ENCODE peak calls at places on chromosomes 11 and 22, in five cellular contexts. M, A, Y, R and J are unnamed samples.
A peak's percentile ranks its signal among the peaks of the same experiment; 100 is the strongest.

GRCh38 chr11:103587951-103588788 is 448.3 kb upstream of the DDI1 start:
- DNase-seq in M (no peak), R (no peak), A (no peak), Y (no peak), J (no peak)

GRCh38 chr11:120566176-120566575 is 54.6 kb downstream of the GRIK4 start:
- DNase-seq in R (no peak), M (peak; percentile 47), A (no peak), Y (peak; percentile 17), J (no peak)

GRCh38 chr22:41286639-41287091 is 678 bp upstream of the RANGAP1 start:
- DNase-seq in M (no peak), A (no peak), Y (peak; percentile 33), R (no peak), J (no peak)

GRCh38 chr11:86070435-86071056 is 1.7 kb upstream of the PICALM start:
- DNase-seq in Y (no peak), R (no peak), M (no peak), A (no peak), J (no peak)

GRCh38 chr22:49460662-49461371 is 366.9 kb downstream of the BRD1 start:
- DNase-seq in Y (no peak), R (no peak), M (no peak), A (no peak), J (no peak)

GRCh38 chr11:68882391-68882790 is 21.2 kb downstream of the MRPL21 start:
- DNase-seq in R (no peak), A (peak; percentile 41), M (no peak), Y (no peak), J (no peak)

GRCh38 chr22:39139933-39140332 is 12.5 kb downstream of the CBX7 start:
- DNase-seq in Y (no peak), A (peak; percentile 11), R (no peak), M (no peak), J (no peak)

GRCh38 chr11:75014129-75014528 is 25.4 kb downstream of the NEU3 start:
- DNase-seq in Y (peak; percentile 79), A (no peak), M (peak; percentile 82), R (peak; percentile 36), J (no peak)

GRCh38 chr11:32400670-32401369 is 34.5 kb downstream of the WT1 start:
- DNase-seq in Y (peak; percentile 75), R (no peak), A (no peak), M (peak; percentile 39), J (no peak)

GRCh38 chr11:96567193-96567592 is 177.4 kb downstream of the JRKL start:
- DNase-seq in M (peak; percentile 37), A (no peak), R (no peak), Y (peak; percentile 42), J (no peak)

GRCh38 chr11:118657238-118657637 is 22.2 kb downstream of the TREH start:
- DNase-seq in R (no peak), Y (no peak), A (no peak), M (no peak), J (no peak)

GRCh38 chr22:48779211-48779643 is 1048.4 kb downstream of the BRD1 start:
- DNase-seq in Y (no peak), A (no peak), R (no peak), M (no peak), J (no peak)

GRCh38 chr11:69215784-69216415 is 60.2 kb downstream of the SMIM38 start:
- DNase-seq in Y (no peak), M (peak; percentile 9), R (no peak), A (no peak), J (no peak)

GRCh38 chr11:132960273-132960672 is 572.0 kb downstream of the OPCML start:
- DNase-seq in A (no peak), M (no peak), R (no peak), Y (no peak), J (no peak)

GRCh38 chr11:26778000-26778757 is 56.3 kb upstream of the SLC5A12 start:
- DNase-seq in R (no peak), M (peak; percentile 61), Y (peak; percentile 41), A (no peak), J (no peak)

GRCh38 chr11:68012843-68013610 is 2.9 kb downstream of the ALDH3B1 start:
- DNase-seq in R (no peak), Y (peak; percentile 98), A (no peak), M (peak; percentile 98), J (no peak)

GRCh38 chr11:2535673-2536439 is 91.0 kb downstream of the KCNQ1 start:
- DNase-seq in R (peak; percentile 20), M (peak; percentile 22), Y (no peak), A (peak; percentile 78), J (no peak)

GRCh38 chr22:40121463-40121862 is 56.3 kb upstream of the TNRC6B start:
- DNase-seq in R (no peak), M (no peak), A (no peak), Y (no peak), J (no peak)

GRCh38 chr11:31813242-31813960 is 2.3 kb upstream of the PAX6 start:
- DNase-seq in Y (no peak), A (no peak), M (no peak), R (no peak), J (no peak)

DNA sequence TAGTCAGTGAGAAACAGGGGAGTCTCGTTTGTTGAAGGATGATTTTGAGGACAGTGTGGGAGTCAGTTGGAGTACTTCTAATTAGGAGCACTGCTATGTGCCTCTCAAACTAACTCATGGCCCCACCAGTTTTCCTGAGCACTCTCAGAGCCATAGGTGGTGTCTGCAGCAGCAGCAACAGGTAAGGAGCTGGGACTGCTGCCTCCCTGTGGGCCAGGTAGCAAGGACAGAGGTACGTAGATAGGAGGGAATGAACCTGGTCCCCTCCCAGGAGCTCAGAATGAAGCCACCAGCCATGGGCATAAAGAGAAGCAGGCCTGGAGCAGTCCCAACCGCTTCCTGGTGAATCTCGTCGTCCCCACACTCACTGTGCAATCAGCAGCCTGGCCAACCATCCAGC is 183.4 kb downstream of the BUD13 start:
- DNase-seq in A (no peak), R (no peak), M (no peak), Y (no peak), J (no peak)
- TF ChIP-seq CTCF in A (no peak), R (no peak), M (no peak), Y (no peak), J (no peak)

DNA sequence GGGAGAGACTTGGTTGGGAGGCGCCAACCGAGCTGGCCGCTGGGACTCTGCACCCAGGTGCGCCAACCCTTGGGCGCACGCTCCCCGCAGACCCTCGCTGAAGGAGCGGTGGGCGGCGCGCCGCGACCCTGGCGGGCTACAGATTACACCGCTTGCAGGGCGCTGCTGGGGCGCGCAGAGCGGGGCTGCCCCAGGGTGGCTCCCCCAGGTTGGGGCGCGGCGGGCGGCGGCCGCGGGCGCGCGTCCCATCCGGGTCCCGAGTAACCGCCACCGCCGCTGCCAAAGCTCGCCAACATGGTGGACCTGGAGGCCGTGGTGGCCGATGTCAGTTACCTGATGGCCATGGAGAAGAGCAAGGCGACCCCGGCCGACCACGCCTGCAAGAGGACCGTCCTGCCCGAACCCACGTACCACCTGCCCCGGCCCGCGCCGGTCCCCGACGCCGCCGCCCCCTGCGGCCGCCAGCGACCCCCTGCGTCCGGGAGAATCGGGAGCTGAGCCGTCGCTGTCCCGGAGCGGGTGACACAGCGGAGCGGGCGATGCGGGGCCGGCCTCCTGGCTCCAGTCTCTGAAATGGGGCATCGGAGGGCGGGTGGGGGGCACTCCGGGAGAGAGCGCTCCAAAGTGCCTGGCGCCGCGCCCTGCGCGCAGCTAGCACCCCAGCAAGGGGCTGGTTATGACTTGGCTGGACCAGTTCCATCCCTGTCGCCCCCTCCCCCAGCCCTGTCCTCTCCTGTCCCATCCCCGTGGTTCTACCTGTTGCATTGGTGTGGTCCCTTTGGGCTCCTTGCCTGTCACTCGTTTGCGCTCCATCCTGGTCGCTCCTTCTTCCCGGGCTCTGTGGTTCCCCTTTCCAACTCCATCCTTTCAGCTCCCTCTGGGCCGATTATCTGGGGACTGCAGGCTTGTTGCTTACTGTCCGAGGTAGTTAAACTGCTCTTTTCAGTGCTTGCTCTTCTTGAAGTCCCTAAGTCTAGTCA is 143.3 kb upstream of the GRK3 start:
- DNase-seq in A (no peak), M (no peak), R (no peak), Y (no peak), J (no peak)
- TF ChIP-seq CTCF in A (no peak), M (no peak), R (peak; percentile 22), Y (no peak), J (no peak)

GRCh38 chr22:46120420-46120737 is 29.9 kb upstream of the PPARA start:
- DNase-seq in R (no peak), A (no peak), Y (no peak), M (no peak), J (no peak)

GRCh38 chr22:46122980-46123693 is 27.2 kb upstream of the PPARA start:
- DNase-seq in R (no peak), A (no peak), M (no peak), Y (no peak), J (no peak)

GRCh38 chr22:46121079-46121478 is 29.2 kb upstream of the PPARA start:
- DNase-seq in A (no peak), Y (no peak), R (no peak), M (no peak), J (no peak)

GRCh38 chr22:46122511-46122971 is 27.8 kb upstream of the PPARA start:
- DNase-seq in Y (peak; percentile 77), R (peak; percentile 83), M (peak; percentile 65), A (no peak), J (peak; percentile 71)

DNA sequence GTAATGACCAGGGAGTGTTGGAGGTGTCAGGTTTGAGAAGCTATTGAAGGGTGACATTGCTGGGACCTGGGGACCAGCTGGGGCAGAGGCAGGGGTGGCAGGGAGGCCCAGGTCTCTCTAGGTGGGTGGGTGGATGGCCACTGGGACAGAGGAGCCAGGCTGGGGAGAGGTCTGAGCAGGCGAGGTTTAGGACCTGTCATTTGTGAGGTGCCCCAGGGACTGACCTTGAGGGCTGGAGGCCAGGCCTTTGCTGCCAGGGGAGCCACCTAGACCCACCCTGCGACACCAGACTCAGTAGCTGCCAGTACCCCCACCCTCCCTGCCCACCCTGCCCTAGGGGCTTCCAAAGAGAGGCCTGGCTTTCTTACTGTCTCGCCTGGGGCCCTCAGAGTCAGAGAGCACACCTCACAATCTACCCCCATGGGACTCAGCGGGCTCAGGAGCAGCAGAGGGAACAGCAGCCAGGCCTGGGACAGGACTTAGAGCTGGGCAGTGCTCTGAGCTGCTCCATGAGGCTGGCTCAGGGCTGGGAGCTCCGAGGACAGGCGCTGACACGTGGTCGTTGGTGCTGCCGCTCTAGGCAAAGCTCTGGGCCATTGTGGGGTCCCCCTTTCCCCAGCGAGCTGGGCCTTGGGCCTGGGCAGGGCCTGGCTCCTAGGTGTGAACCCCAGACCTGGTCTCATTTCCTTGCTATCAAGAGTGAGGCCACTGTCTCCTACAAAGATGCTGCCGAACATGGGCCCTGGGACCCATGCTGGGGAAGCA is 28.6 kb upstream of the PPARA start:
- DNase-seq in A (no peak), Y (no peak), M (no peak), R (no peak), J (no peak)
- TF ChIP-seq CTCF in A (no peak), Y (no peak), M (no peak), R (no peak), J (no peak)

GRCh38 chr22:30823015-30823370 is 128.3 kb downstream of the OSBP2 start:
- DNase-seq in M (peak; percentile 14), R (no peak), A (no peak), Y (peak; percentile 11), J (no peak)
- TF ChIP-seq CTCF in M (peak; percentile 17), R (no peak), A (peak; percentile 14), Y (no peak), J (no peak)

GRCh38 chr22:45340323-45340722 is 30.6 kb downstream of the FAM118A start:
- DNase-seq in M (no peak), A (no peak), Y (no peak), R (no peak), J (no peak)

GRCh38 chr22:45338795-45339194 is 29.1 kb downstream of the FAM118A start:
- DNase-seq in Y (no peak), A (no peak), R (no peak), M (no peak), J (no peak)

GRCh38 chr22:45341503-45341902 is 31.8 kb downstream of the FAM118A start:
- DNase-seq in M (no peak), A (no peak), R (no peak), Y (no peak), J (no peak)

GRCh38 chr22:45343143-45343542 is 33.4 kb downstream of the FAM118A start:
- DNase-seq in A (no peak), Y (no peak), R (no peak), M (no peak), J (no peak)

GRCh38 chr22:45344339-45344738 is 34.6 kb downstream of the FAM118A start:
- DNase-seq in A (no peak), R (no peak), M (peak; percentile 71), Y (peak; percentile 25), J (no peak)
- TF ChIP-seq CTCF in A (peak; percentile 30), R (peak; percentile 27), M (peak; percentile 57), Y (no peak), J (no peak)